ENCODE peak calls at places on chromosomes 13 and 19, in ten cellular contexts. T is left ventricle myocardium inferior; N is HCT116; X is Peyer's patch; L is effector memory CD4-positive, alpha-beta T cell; G is HAP-1; K is Caco-2; D is spleen; Z is body of pancreas; S is neural progenitor cell. H is an unnamed sample. For H3K9me3 and H3K4me1, the result is how much of the 10 kb centered on the place peaks cover.

GRCh38 chr13:97257800-97258799 is 36.0 kb downstream of the MBNL2 start:
- DNase-seq in G (no peak), S (peak), Z (peak), X (no peak), T (peak), L (peak), K (peak), D (no peak), N (peak), H (no peak)

GRCh38 chr13:105307776-105308175 is 1227.7 kb downstream of the EFNB2 start:
- DNase-seq in T (no peak), Z (no peak), G (no peak), D (no peak), S (no peak), L (no peak), N (no peak), K (no peak), X (no peak), H (no peak)

GRCh38 chr13:106835477-106835876 is 267.5 kb upstream of the ARGLU1 start:
- DNase-seq in D (no peak), T (no peak), L (no peak), X (no peak), N (no peak), Z (no peak), G (peak), K (no peak), S (peak), H (no peak)

GRCh38 chr13:39585219-39585618 is 17.8 kb downstream of the LHFPL6 start:
- DNase-seq in N (no peak), G (no peak), L (no peak), X (no peak), K (no peak), D (no peak), Z (no peak), T (no peak), S (no peak), H (no peak)

GRCh38 chr19:17109962-17110598 is 34.5 kb downstream of the MYO9B start:
- DNase-seq in D (peak), T (peak), L (no peak), S (no peak), K (no peak), G (no peak), N (no peak), X (no peak), Z (no peak), H (no peak)

GRCh38 chr19:47156861-47157454 is 26.3 kb downstream of the SAE1 start:
- DNase-seq in T (no peak), D (no peak), N (no peak), L (no peak), Z (no peak), S (no peak), G (peak), K (no peak), X (no peak), H (no peak)

GRCh38 chr13:72346716-72347115 is 380.7 kb downstream of the MZT1 start:
- DNase-seq in D (no peak), X (no peak), Z (no peak), S (peak), T (no peak), N (no peak), L (no peak), K (no peak), G (peak), H (no peak)

GRCh38 chr19:38142176-38143035 is 81.6 kb downstream of the DPF1 start:
- DNase-seq in G (peak), N (no peak), L (no peak), T (peak), Z (peak), K (peak), D (no peak), X (no peak), S (peak), H (peak)

GRCh38 chr19:35044317-35045117 is 3.0 kb downstream of the HPN start:
- DNase-seq in Z (peak), L (peak), N (no peak), S (peak), G (peak), K (no peak), X (no peak), D (no peak), T (peak), H (no peak)

GRCh38 chr19:15369594-15369891 is 10.0 kb downstream of the AKAP8 start:
- DNase-seq in Z (no peak), N (no peak), G (no peak), K (no peak), D (peak), X (no peak), S (no peak), T (no peak), L (no peak), H (no peak)

GRCh38 chr19:17125728-17126677 is 50.4 kb downstream of the MYO9B start:
- DNase-seq in S (no peak), X (no peak), Z (peak), D (peak), N (no peak), L (peak), K (no peak), T (peak), G (no peak), H (no peak)

GRCh38 chr13:77213644-77214043 is 113.2 kb downstream of the MYCBP2 start:
- DNase-seq in D (no peak), G (no peak), S (no peak), Z (no peak), T (no peak), L (no peak), K (no peak), X (no peak), N (no peak), H (no peak)

GRCh38 chr13:74574964-74575728 is 440.9 kb upstream of the KLF12 start:
- DNase-seq in G (no peak), N (no peak), X (no peak), Z (no peak), L (no peak), K (no peak), T (no peak), D (no peak), S (no peak), H (no peak)

GRCh38 chr13:113545455-113545930 is 39.1 kb upstream of the TFDP1 start:
- DNase-seq in X (peak), S (no peak), G (no peak), T (peak), Z (peak), N (no peak), L (no peak), D (peak), K (peak), H (no peak)

GRCh38 chr19:33388817-33389573 is 15.5 kb downstream of the CEBPG start:
- DNase-seq in T (peak), D (no peak), X (peak), L (no peak), S (no peak), N (no peak), G (no peak), Z (no peak), K (peak), H (no peak)
- H3K4me3 ChIP-seq in T (peak), D (no peak), X (no peak), L (no peak), S (no peak), N (no peak), G (no peak), Z (no peak), K (no peak), H (no peak)

GRCh38 chr19:9148687-9149086 is 8.5 kb downstream of the ZNF317 start:
- DNase-seq in X (no peak), D (no peak), Z (no peak), N (no peak), S (no peak), G (no peak), K (no peak), T (no peak), L (no peak), H (no peak)

GRCh38 chr19:9150650-9151049 is 10.5 kb downstream of the ZNF317 start:
- DNase-seq in D (no peak), Z (no peak), S (no peak), N (no peak), X (no peak), L (no peak), T (no peak), G (no peak), K (no peak), H (no peak)

GRCh38 chr19:9144920-9145319 is 4.7 kb downstream of the ZNF317 start:
- DNase-seq in N (no peak), X (no peak), D (no peak), Z (no peak), G (no peak), L (no peak), S (no peak), T (no peak), K (no peak), H (no peak)

GRCh38 chr19:9149976-9150375 is 9.8 kb downstream of the ZNF317 start:
- DNase-seq in G (no peak), T (no peak), X (no peak), D (no peak), L (no peak), K (no peak), N (no peak), S (no peak), Z (no peak), H (no peak)

GRCh38 chr19:9146882-9147281 is 6.7 kb downstream of the ZNF317 start:
- DNase-seq in Z (no peak), G (no peak), D (no peak), L (no peak), N (no peak), X (no peak), K (no peak), T (no peak), S (no peak), H (no peak)
- H3K9me3 ChIP-seq in Z (under half), G (under half), D (under half), L (under half), N (under half), X (under half), K (under half), T (under half), S (under half), H (under half)

DNA sequence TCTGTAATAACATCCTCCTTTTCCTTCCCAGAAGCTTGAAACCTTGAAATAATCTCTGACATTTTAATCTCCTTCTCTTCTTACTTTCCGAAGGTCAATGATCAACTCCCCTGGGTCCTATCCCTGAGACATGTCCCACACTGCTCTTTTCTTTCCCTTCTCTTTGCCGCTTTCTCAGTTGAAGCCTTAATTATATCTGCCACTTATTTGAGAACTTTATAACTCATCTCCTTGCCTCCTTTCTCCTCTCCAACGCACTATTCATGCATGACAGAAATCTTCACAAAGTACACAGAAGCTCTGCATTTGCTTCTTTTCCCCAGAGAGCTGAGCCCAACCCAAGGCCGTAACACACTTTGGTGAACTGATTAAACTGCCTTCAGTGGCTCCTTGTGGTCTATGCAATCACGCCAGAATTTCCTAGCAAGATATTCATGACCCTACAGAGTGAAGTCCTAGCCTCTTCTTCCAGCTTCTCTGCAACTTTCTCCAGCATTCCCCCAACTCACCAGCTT is 9.2 kb upstream of the WASF3 start:
- DNase-seq in G (no peak), Z (no peak), X (no peak), T (no peak), S (no peak), K (no peak), L (no peak), D (no peak), N (no peak), H (no peak)
- H3K4me1 ChIP-seq in G (under half), Z (under half), X (under half), T (under half), S (under half), K (under half), L (under half), D (under half), N (under half), H (under half)

GRCh38 chr19:50647879-50648615 is 1.2 kb upstream of the C19orf81 start:
- DNase-seq in S (no peak), K (no peak), N (no peak), G (no peak), X (no peak), L (no peak), Z (no peak), D (no peak), T (no peak), H (no peak)

GRCh38 chr19:50651174-50651573 is 1.9 kb downstream of the C19orf81 start:
- DNase-seq in D (no peak), X (no peak), S (no peak), L (no peak), N (no peak), Z (no peak), G (no peak), K (no peak), T (no peak), H (no peak)

GRCh38 chr19:50652722-50653121 is 3.5 kb downstream of the C19orf81 start:
- DNase-seq in S (no peak), T (no peak), Z (no peak), K (no peak), G (no peak), N (no peak), L (no peak), D (no peak), X (no peak), H (no peak)

GRCh38 chr19:50648659-50649058 is 586 bp upstream of the C19orf81 start:
- DNase-seq in D (no peak), K (no peak), S (no peak), L (no peak), Z (no peak), X (no peak), T (no peak), N (no peak), G (no peak), H (no peak)

DNA sequence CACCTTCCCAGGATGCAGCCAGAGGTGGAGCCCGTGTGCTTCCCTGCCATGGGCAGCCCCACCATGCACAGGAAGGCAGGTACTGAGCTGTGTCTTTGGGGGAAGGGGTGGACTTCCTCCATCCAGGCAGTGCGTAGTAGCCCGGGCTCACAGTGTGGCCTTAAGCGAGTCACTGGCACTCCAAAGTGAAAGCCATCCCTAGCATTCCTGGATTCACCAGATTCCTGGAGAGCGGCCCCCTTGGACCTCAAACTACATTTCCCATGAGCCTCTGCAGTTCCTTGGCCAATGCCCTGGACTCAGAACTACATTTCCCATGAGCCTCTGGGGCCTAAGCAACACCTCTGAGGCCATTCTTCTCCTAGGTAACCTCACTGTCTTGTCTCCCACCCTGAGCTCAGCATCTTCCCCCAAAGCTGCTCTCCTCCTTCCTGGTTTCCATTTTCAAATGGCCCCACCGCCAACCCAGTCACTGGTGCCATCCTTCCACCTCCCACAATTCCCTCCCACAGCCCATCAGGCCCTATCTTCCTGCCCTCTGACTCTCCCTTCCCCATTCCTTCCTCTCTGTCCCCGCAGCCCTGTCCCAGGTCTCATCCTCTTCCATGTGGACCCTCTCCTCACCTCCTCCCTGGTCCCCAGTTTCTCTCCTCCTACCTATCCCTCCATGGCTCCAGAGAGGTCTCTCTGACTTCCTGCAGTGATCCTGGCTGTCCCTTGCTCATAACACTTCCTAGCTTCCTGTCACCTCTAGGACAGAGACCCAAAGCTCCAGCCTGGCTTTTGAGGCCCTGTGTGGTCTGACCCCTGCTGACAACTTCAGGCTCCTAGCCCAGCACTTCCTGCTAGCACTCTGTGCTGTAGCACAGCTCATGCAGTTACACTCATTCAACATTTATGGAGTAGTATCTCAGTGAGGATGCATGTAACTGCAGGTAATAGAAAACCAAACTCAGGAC is at the start of gene C19orf81:
- DNase-seq in L (no peak), N (peak), S (peak), Z (no peak), K (peak), D (no peak), G (peak), T (no peak), X (no peak), H (no peak)
- H3K4me3 ChIP-seq in L (no peak), N (no peak), S (no peak), Z (no peak), K (no peak), D (no peak), G (no peak), T (no peak), X (no peak), H (no peak)

GRCh38 chr13:19083340-19083739 is 98.3 kb downstream of the TUBA3C start:
- DNase-seq in Z (no peak), X (no peak), N (no peak), D (no peak), T (no peak), S (no peak), L (no peak), G (no peak), K (no peak), H (no peak)
- H3K9me3 ChIP-seq in Z (under half), X (under half), N (under half), D (under half), T (under half), S (half or more), L (under half), G (under half), K (under half), H (under half)

GRCh38 chr19:29248332-29248844 is 35.4 kb upstream of the UQCRFS1 start:
- DNase-seq in L (no peak), D (no peak), Z (no peak), S (no peak), X (no peak), G (no peak), T (no peak), K (no peak), N (no peak), H (no peak)
- H3K4me1 ChIP-seq in L (under half), D (under half), Z (under half), S (under half), X (under half), G (under half), T (under half), K (under half), N (under half), H (under half)

DNA sequence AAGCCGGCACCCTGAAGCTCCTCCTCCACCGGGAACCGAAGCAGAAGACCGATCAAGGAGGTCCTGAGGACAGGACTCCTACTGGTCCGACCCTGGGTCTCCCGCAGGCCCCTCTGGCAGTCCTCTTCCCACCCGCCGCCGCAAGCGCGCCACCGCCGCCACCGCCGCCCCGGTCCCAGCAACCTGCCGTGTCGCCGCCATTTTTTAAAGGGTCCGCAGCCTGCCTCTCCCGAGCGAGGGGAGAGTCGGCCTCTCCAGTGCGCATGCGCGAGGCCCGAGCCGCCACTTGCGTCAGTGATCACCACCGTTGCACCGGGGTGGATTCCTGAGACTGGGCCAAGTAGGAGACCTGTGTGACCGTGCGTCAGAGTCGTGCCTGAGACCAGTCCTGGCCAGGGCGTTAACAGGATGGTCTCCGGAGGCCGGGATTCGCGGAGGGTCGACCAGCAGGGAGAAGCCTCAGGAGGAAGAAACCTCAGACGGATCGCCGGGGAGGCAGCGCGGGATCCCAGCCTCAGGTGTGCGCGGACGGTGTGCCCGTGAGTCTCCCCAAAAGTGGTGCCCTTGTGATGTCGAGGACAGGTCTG is 51.6 kb downstream of the ZNF146 start:
- DNase-seq in S (no peak), T (peak), K (no peak), L (no peak), G (no peak), Z (no peak), N (no peak), X (no peak), D (no peak), H (no peak)
- H3K4me3 ChIP-seq in S (no peak), T (peak), K (no peak), L (no peak), G (no peak), Z (no peak), N (no peak), X (no peak), D (no peak), H (no peak)

H was measured in iPS DF 6.9.